ENCODE peak calls at places on chromosomes 16 and 17, in ten cellular contexts. V is stimulated activated CD4-positive, alpha-beta T cell treated with anti-CD3 and anti-CD28 coated beads, Interleukin-15, amount 100 ng/mL, for 1 hour; G is HAP-1; X is PC-3; M is NT2/D1; D is EL; E is Caki2; T is stimulated activated CD8-positive, alpha-beta memory T cell treated with anti-CD3 and anti-CD28 coated beads, Interleukin-12 subunit alpha, Interleukin-12 subunit beta, amount 100 ng/mL, for 4 hours; C is activated naive CD4-positive, alpha-beta T cell treated with anti-CD3 and anti-CD28 coated beads, Interleukin-2, amount 10 ng/mL, durations not matched to agents 7 days and 5 days; L is Daoy. F is an unnamed sample.

GRCh38 chr16:66467611-66468010 is 40.5 kb downstream of the BEAN1 start:
- DNase-seq in V (no peak), M (no peak), T (no peak), G (no peak), L (no peak), C (no peak), D (no peak), X (no peak), E (no peak), F (no peak)

GRCh38 chr16:89257757-89258465 is 40.4 kb downstream of the ZNF778 start:
- DNase-seq in D (no peak), X (peak), G (no peak), E (no peak), M (no peak), C (no peak), T (no peak), L (no peak), V (no peak), F (no peak)

GRCh38 chr16:9197957-9198661 is 106.7 kb downstream of the HAPSTR1 start:
- DNase-seq in V (no peak), X (no peak), L (no peak), M (no peak), G (no peak), T (no peak), E (no peak), C (no peak), D (no peak), F (no peak)

GRCh38 chr16:20153444-20153843 is 79.8 kb upstream of the GPR139 start:
- DNase-seq in M (no peak), D (no peak), L (no peak), E (no peak), G (no peak), T (no peak), C (no peak), V (no peak), X (no peak), F (no peak)

GRCh38 chr17:38509008-38509771 is 80.9 kb downstream of the ARHGAP23 start:
- DNase-seq in C (peak), T (peak), V (peak), G (peak), X (peak), M (peak), L (peak), E (peak), D (peak), F (peak)

GRCh38 chr17:43483674-43484551 is at the start of gene DHX8:
- DNase-seq in C (peak), D (peak), T (peak), M (peak), G (peak), X (peak), L (peak), V (peak), E (peak), F (peak)

GRCh38 chr17:77304051-77304745 is 163.4 kb downstream of the SEC14L1 start:
- DNase-seq in E (no peak), C (no peak), X (no peak), L (peak), D (peak), T (no peak), V (no peak), M (no peak), G (no peak), F (no peak)

GRCh38 chr16:50036426-50036825 is 11.4 kb downstream of the CNEP1R1 start:
- DNase-seq in G (no peak), D (no peak), V (no peak), T (no peak), X (no peak), C (no peak), E (no peak), L (no peak), M (no peak), F (no peak)

GRCh38 chr16:57422026-57422944 is 17.7 kb downstream of the CCL17 start:
- DNase-seq in L (peak), D (peak), M (no peak), C (no peak), T (no peak), X (peak), E (peak), V (no peak), G (peak), F (no peak)

GRCh38 chr16:86819523-86819887 is 241.2 kb downstream of the FOXL1 start:
- DNase-seq in L (no peak), T (no peak), M (no peak), C (no peak), E (no peak), X (peak), V (no peak), G (no peak), D (no peak), F (no peak)

GRCh38 chr17:44965491-44966234 is 2.4 kb downstream of the C1QL1 start:
- DNase-seq in E (no peak), D (no peak), T (no peak), C (no peak), L (no peak), M (no peak), G (no peak), X (no peak), V (no peak), F (no peak)

GRCh38 chr17:78378225-78379133 is at the start of gene PGS1:
- DNase-seq in E (peak), G (peak), T (peak), X (peak), D (peak), V (peak), M (no peak), L (peak), C (peak), F (peak)

F was measured in GM12891.